ENCODE peak calls at places on chromosomes 2 and 18, in four cellular contexts. One of them, this sample, is unnamed. For H3K4me1 and H3K27me3, the result is how much of the 10 kb centered on the place peaks cover.

GRCh38 chr2:48148841-48149240 is 242.5 kb upstream of the FBXO11 start:
- DNase-seq in heart left ventricle: no peak
- DNase-seq in prostate gland: no peak
- DNase-seq in lower lobe of right lung: no peak
- DNase-seq in this sample: no peak

GRCh38 chr2:54599914-54600313 is 123.5 kb upstream of the EML6 start:
- DNase-seq in heart left ventricle: peak
- DNase-seq in prostate gland: peak
- DNase-seq in lower lobe of right lung: peak
- DNase-seq in this sample: no peak

GRCh38 chr2:47499093-47499492 is 96.1 kb downstream of the MSH2 start:
- DNase-seq in prostate gland: no peak
- DNase-seq in heart left ventricle: no peak
- DNase-seq in lower lobe of right lung: no peak
- DNase-seq in this sample: no peak

GRCh38 chr2:84944257-84944909 is 26.6 kb upstream of the KCMF1 start:
- DNase-seq in prostate gland: no peak
- DNase-seq in lower lobe of right lung: no peak
- DNase-seq in heart left ventricle: no peak
- DNase-seq in this sample: no peak

GRCh38 chr2:196186266-196186980 is 15.0 kb upstream of the STK17B start:
- DNase-seq in prostate gland: no peak
- DNase-seq in heart left ventricle: no peak
- DNase-seq in lower lobe of right lung: no peak
- DNase-seq in this sample: no peak

GRCh38 chr18:36903215-36903928 is 74.4 kb downstream of the KIAA1328 start:
- DNase-seq in lower lobe of right lung: no peak
- DNase-seq in prostate gland: no peak
- DNase-seq in heart left ventricle: no peak
- DNase-seq in this sample: no peak

GRCh38 chr2:9364791-9365497 is 58.4 kb downstream of the ITGB1BP1 start:
- DNase-seq in heart left ventricle: no peak
- DNase-seq in lower lobe of right lung: no peak
- DNase-seq in prostate gland: no peak
- DNase-seq in this sample: no peak

GRCh38 chr18:3071676-3072075 is 58.7 kb upstream of the LPIN2 start:
- DNase-seq in prostate gland: no peak
- DNase-seq in heart left ventricle: no peak
- DNase-seq in lower lobe of right lung: no peak
- DNase-seq in this sample: peak

GRCh38 chr2:148531175-148532048 is 113.1 kb upstream of the EPC2 start:
- DNase-seq in lower lobe of right lung: no peak
- DNase-seq in prostate gland: no peak
- DNase-seq in heart left ventricle: no peak
- DNase-seq in this sample: no peak

GRCh38 chr18:6249110-6249680 is 165.5 kb downstream of the L3MBTL4 start:
- DNase-seq in heart left ventricle: no peak
- DNase-seq in prostate gland: no peak
- DNase-seq in lower lobe of right lung: no peak
- DNase-seq in this sample: no peak

GRCh38 chr2:189164732-189165131 is 14.8 kb downstream of the COL5A2 start:
- DNase-seq in heart left ventricle: no peak
- DNase-seq in lower lobe of right lung: no peak
- DNase-seq in prostate gland: no peak
- DNase-seq in this sample: no peak

GRCh38 chr2:145744541-145745386 is 1224.8 kb upstream of the ZEB2 start:
- DNase-seq in prostate gland: no peak
- DNase-seq in lower lobe of right lung: no peak
- DNase-seq in heart left ventricle: no peak
- DNase-seq in this sample: no peak

GRCh38 chr18:44852818-44853217 is 172.1 kb downstream of the SETBP1 start:
- DNase-seq in lower lobe of right lung: no peak
- DNase-seq in prostate gland: no peak
- DNase-seq in heart left ventricle: peak
- DNase-seq in this sample: no peak

GRCh38 chr2:150688016-150688415 is 200.5 kb upstream of the RND3 start:
- DNase-seq in prostate gland: no peak
- DNase-seq in lower lobe of right lung: no peak
- DNase-seq in heart left ventricle: no peak
- DNase-seq in this sample: no peak

GRCh38 chr2:172484253-172484652 is 56.9 kb downstream of the ITGA6 start:
- DNase-seq in heart left ventricle: no peak
- DNase-seq in prostate gland: no peak
- DNase-seq in lower lobe of right lung: no peak
- DNase-seq in this sample: no peak

GRCh38 chr2:5695641-5696350 is 3.6 kb downstream of the SOX11 start:
- DNase-seq in heart left ventricle: no peak
- DNase-seq in prostate gland: no peak
- DNase-seq in lower lobe of right lung: no peak
- DNase-seq in this sample: peak

GRCh38 chr2:38528008-38528442 is 74.7 kb downstream of the HNRNPLL start:
- DNase-seq in heart left ventricle: peak
- DNase-seq in lower lobe of right lung: no peak
- DNase-seq in prostate gland: no peak
- DNase-seq in this sample: no peak

GRCh38 chr2:85797959-85798358 is 44.2 kb downstream of the ATOH8 start:
- DNase-seq in prostate gland: no peak
- DNase-seq in heart left ventricle: no peak
- DNase-seq in lower lobe of right lung: no peak
- DNase-seq in this sample: no peak

GRCh38 chr18:46343940-46344372 is 239.8 kb downstream of the HAUS1 start:
- DNase-seq in prostate gland: peak
- DNase-seq in lower lobe of right lung: peak
- DNase-seq in heart left ventricle: peak
- DNase-seq in this sample: no peak

GRCh38 chr2:109065335-109065734 is 63.7 kb upstream of the SH3RF3 start:
- DNase-seq in prostate gland: no peak
- DNase-seq in lower lobe of right lung: no peak
- DNase-seq in heart left ventricle: peak
- DNase-seq in this sample: peak

GRCh38 chr2:10547011-10547410 is 98.9 kb upstream of the ODC1 start:
- DNase-seq in prostate gland: no peak
- DNase-seq in heart left ventricle: no peak
- DNase-seq in lower lobe of right lung: no peak
- DNase-seq in this sample: no peak

GRCh38 chr2:3494984-3495666 is 24.2 kb downstream of the ADI1 start:
- DNase-seq in lower lobe of right lung: no peak
- DNase-seq in heart left ventricle: no peak
- DNase-seq in prostate gland: no peak
- DNase-seq in this sample: no peak

GRCh38 chr2:181312515-181312927 is 144.7 kb upstream of the ITGA4 start:
- DNase-seq in prostate gland: no peak
- DNase-seq in heart left ventricle: no peak
- DNase-seq in lower lobe of right lung: no peak
- DNase-seq in this sample: no peak

GRCh38 chr2:74525717-74526648 is at the start of gene DQX1:
- DNase-seq in lower lobe of right lung: no peak
- DNase-seq in heart left ventricle: no peak
- DNase-seq in prostate gland: no peak
- DNase-seq in this sample: no peak

GRCh38 chr2:86753606-86754005 is 33.5 kb downstream of the RMND5A start:
- DNase-seq in heart left ventricle: no peak
- DNase-seq in prostate gland: no peak
- DNase-seq in lower lobe of right lung: no peak
- DNase-seq in this sample: no peak

GRCh38 chr2:228674155-228674554 is 492.7 kb upstream of the SPHKAP start:
- DNase-seq in heart left ventricle: no peak
- DNase-seq in lower lobe of right lung: no peak
- DNase-seq in prostate gland: no peak
- DNase-seq in this sample: no peak

GRCh38 chr18:62412248-62412979 is 87.3 kb downstream of the TNFRSF11A start:
- DNase-seq in heart left ventricle: no peak
- DNase-seq in lower lobe of right lung: no peak
- DNase-seq in prostate gland: no peak
- DNase-seq in this sample: no peak

GRCh38 chr2:127612111-127612822 is 33.7 kb upstream of the GPR17 start:
- DNase-seq in prostate gland: no peak
- DNase-seq in lower lobe of right lung: peak
- DNase-seq in heart left ventricle: peak
- DNase-seq in this sample: no peak

GRCh38 chr2:174781996-174782395 is 17.7 kb upstream of the CHRNA1 start:
- DNase-seq in prostate gland: no peak
- DNase-seq in lower lobe of right lung: no peak
- DNase-seq in heart left ventricle: no peak
- DNase-seq in this sample: no peak

GRCh38 chr2:14524803-14525080 is 107.8 kb upstream of the LRATD1 start:
- DNase-seq in lower lobe of right lung: no peak
- DNase-seq in prostate gland: no peak
- DNase-seq in heart left ventricle: no peak
- DNase-seq in this sample: peak

GRCh38 chr2:236855866-236856855 is 229.5 kb upstream of the COPS8 start:
- DNase-seq in heart left ventricle: peak
- DNase-seq in prostate gland: no peak
- DNase-seq in lower lobe of right lung: no peak
- DNase-seq in this sample: no peak

GRCh38 chr2:164913011-164913410 is 42.3 kb downstream of the SLC38A11 start:
- DNase-seq in lower lobe of right lung: no peak
- DNase-seq in heart left ventricle: no peak
- DNase-seq in prostate gland: no peak
- DNase-seq in this sample: no peak
- H3K4me1 ChIP-seq in lower lobe of right lung: under half
- H3K4me1 ChIP-seq in heart left ventricle: under half
- H3K4me1 ChIP-seq in prostate gland: under half
- H3K4me1 ChIP-seq in this sample: under half

GRCh38 chr2:16332681-16333519 is 332.7 kb downstream of the CYRIA start:
- DNase-seq in heart left ventricle: no peak
- DNase-seq in lower lobe of right lung: no peak
- DNase-seq in prostate gland: no peak
- DNase-seq in this sample: peak
- TF ChIP-seq CTCF in heart left ventricle: no peak
- TF ChIP-seq CTCF in lower lobe of right lung: no peak
- TF ChIP-seq CTCF in prostate gland: no peak
- TF ChIP-seq CTCF in this sample: no peak

DNA sequence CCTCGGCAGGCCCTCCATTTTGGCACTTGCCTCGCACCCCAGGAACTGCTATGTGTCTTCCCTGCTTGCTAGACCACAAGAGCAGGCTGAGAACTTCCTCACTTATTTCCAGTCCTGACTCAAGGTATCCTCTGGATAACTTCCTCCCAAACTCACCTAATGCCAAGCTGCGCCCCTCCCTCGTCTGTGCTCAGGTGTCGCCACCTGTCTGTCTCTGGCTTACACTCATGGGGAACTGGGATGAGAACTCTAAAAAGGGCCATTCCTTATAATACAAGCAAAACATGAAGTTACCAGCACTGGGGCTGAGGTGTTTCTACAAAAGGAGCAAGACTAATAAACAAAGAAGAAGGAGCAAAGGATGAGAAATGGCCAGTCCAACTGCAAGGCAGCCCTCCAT is 191.5 kb upstream of the RMP24 start:
- DNase-seq in heart left ventricle: no peak
- DNase-seq in lower lobe of right lung: no peak
- DNase-seq in prostate gland: no peak
- DNase-seq in this sample: no peak
- H3K27me3 ChIP-seq in heart left ventricle: under half
- H3K27me3 ChIP-seq in lower lobe of right lung: under half
- H3K27me3 ChIP-seq in prostate gland: under half
- H3K27me3 ChIP-seq in this sample: under half

DNA sequence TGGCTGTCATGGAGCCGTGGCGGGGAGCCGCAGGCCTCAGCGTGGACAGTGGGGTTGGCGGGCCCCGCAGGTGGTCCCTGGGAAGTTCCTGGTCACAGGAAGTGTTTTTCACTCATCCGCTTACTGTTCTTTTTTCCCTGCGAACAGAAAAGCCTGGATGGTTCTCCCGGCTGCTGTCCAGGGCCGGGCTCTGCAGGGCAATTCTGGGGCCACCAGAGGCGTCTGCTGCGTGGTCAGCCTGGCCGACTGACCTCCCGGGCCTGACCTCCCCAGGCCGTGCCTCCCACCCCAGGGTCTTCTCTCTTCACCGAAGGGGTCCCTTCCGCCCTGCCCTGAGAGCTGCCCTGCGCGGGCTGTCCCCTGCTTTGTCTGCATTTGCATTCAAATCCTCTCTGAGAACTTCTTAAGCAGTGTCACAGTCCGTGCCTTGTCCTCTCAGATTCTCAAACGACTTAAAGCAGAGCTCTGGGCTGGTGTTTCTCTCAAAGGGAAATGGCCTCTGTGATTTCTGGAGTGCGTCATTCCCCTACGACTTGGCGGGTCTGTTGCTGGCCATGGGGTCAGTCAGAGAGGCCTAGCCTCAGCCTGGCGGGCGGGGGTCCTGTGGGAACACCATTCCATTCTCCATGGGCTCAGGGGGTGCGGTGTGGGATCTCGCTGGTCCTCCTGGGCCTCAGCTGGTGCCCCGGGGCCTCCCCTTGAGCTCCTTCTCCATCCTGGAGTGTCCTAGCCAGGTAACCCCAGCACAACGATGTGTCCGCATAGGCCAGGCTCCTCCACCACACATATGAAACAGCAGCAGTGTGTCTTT is 38.3 kb downstream of the KLHL29 start:
- DNase-seq in heart left ventricle: peak
- DNase-seq in lower lobe of right lung: no peak
- DNase-seq in prostate gland: no peak
- DNase-seq in this sample: no peak
- H3K4me1 ChIP-seq in heart left ventricle: under half
- H3K4me1 ChIP-seq in lower lobe of right lung: under half
- H3K4me1 ChIP-seq in prostate gland: under half
- H3K4me1 ChIP-seq in this sample: half or more

GRCh38 chr2:191215205-191215604 is 30.0 kb upstream of the MYO1B start:
- DNase-seq in heart left ventricle: no peak
- DNase-seq in prostate gland: no peak
- DNase-seq in lower lobe of right lung: no peak
- DNase-seq in this sample: no peak

GRCh38 chr2:191220671-191221070 is 24.5 kb upstream of the MYO1B start:
- DNase-seq in lower lobe of right lung: no peak
- DNase-seq in heart left ventricle: no peak
- DNase-seq in prostate gland: no peak
- DNase-seq in this sample: no peak

GRCh38 chr2:191218292-191218898 is 26.8 kb upstream of the MYO1B start:
- DNase-seq in prostate gland: no peak
- DNase-seq in heart left ventricle: peak
- DNase-seq in lower lobe of right lung: no peak
- DNase-seq in this sample: no peak

GRCh38 chr2:191215666-191216065 is 29.5 kb upstream of the MYO1B start:
- DNase-seq in prostate gland: peak
- DNase-seq in heart left ventricle: no peak
- DNase-seq in lower lobe of right lung: no peak
- DNase-seq in this sample: no peak

DNA sequence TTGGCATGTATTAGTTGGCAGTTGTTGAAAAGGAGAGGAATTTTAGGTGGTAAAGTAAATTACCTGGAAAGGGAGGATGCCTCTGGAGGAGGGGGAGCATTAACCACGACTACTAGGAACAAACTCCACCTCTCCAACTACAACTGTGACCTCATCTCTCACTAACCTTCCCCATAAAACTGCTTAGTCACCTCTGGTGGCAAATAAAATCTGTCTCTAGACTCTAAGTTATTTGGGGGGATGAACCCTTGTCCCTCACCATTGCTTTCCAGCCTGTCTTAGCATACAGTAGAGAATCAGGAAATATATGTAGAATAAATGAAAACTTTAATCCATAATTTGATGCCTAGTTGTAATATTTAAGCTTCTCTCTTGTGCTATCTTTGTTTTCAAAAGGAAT is 27.6 kb upstream of the MYO1B start:
- DNase-seq in prostate gland: no peak
- DNase-seq in heart left ventricle: no peak
- DNase-seq in lower lobe of right lung: no peak
- DNase-seq in this sample: no peak
- TF ChIP-seq CTCF in prostate gland: no peak
- TF ChIP-seq CTCF in heart left ventricle: no peak
- TF ChIP-seq CTCF in lower lobe of right lung: no peak
- TF ChIP-seq CTCF in this sample: no peak